ENCODE peak calls at places on chromosomes 3 and 15, in seven cellular contexts. A is fibroblast of mammary gland, Z is stomach, I is foreskin fibroblast, Y is Panc1, J is astrocyte of the spinal cord, O is colonic mucosa. S is an unnamed sample.

GRCh38 chr15:25905140-25905539 is 42.0 kb upstream of the ATP10A start:
- DNase-seq in A (peak; percentile 96), Z (no peak), I (peak; percentile 75), Y (no peak), J (peak; percentile 68), O (no peak), S (no peak)

GRCh38 chr3:60333710-60334109 is 917.5 kb downstream of the FHIT start:
- DNase-seq in A (peak; percentile 3), Z (no peak), I (no peak), Y (no peak), J (no peak), O (no peak), S (no peak)

GRCh38 chr3:4899654-4900236 is 79.5 kb upstream of the BHLHE40 start:
- DNase-seq in A (peak; percentile 46), Z (no peak), I (no peak), Y (no peak), J (no peak), O (peak; percentile 28), S (no peak)

GRCh38 chr15:49232407-49232806 is 62.4 kb downstream of the GALK2 start:
- DNase-seq in A (no peak), Z (no peak), I (no peak), Y (no peak), J (no peak), O (no peak), S (no peak)

GRCh38 chr15:67089218-67090193 is 24.1 kb downstream of the SMAD3 start:
- DNase-seq in A (peak; percentile 84), Z (no peak), I (no peak), Y (no peak), J (peak; percentile 76), O (peak; percentile 45), S (no peak)

GRCh38 chr15:80620931-80621330 is 74.2 kb upstream of the ABHD17C start:
- DNase-seq in A (no peak), Z (no peak), I (no peak), Y (no peak), J (no peak), O (no peak), S (no peak)

GRCh38 chr3:142987080-142987700 is 14.2 kb upstream of the U2SURP start:
- DNase-seq in A (peak; percentile 61), Z (no peak), I (no peak), Y (no peak), J (peak; percentile 62), O (no peak), S (no peak)

GRCh38 chr15:89469331-89470107 is 26.9 kb downstream of the RHCG start:
- DNase-seq in A (no peak), Z (no peak), I (no peak), Y (no peak), J (no peak), O (no peak), S (no peak)

GRCh38 chr3:24646790-24647189 is 152.1 kb upstream of the THRB start:
- DNase-seq in A (no peak), Z (no peak), I (no peak), Y (no peak), J (no peak), O (no peak), S (no peak)

GRCh38 chr15:64781299-64781698 is 5.9 kb upstream of the RBPMS2 start:
- DNase-seq in A (no peak), Z (peak; percentile 73), I (no peak), Y (no peak), J (no peak), O (no peak), S (no peak)

GRCh38 chr3:128709506-128710210 is 16.3 kb upstream of the RAB7A start:
- DNase-seq in A (no peak), Z (peak; percentile 28), I (no peak), Y (no peak), J (no peak), O (no peak), S (no peak)

GRCh38 chr3:151579571-151580270 is 118.9 kb upstream of the IGSF10 start:
- DNase-seq in A (peak; percentile 69), Z (no peak), I (peak; percentile 23), Y (no peak), J (peak; percentile 38), O (no peak), S (no peak)

GRCh38 chr3:24133942-24134341 is 188.9 kb downstream of the NR1D2 start:
- DNase-seq in A (no peak), Z (no peak), I (no peak), Y (no peak), J (no peak), O (no peak), S (no peak)

GRCh38 chr15:73854265-73854664 is 19.1 kb upstream of the TBC1D21 start:
- DNase-seq in A (no peak), Z (no peak), I (no peak), Y (no peak), J (no peak), O (no peak), S (no peak)

GRCh38 chr15:84112025-84112424 is 123.5 kb upstream of the GOLGA6L4 start:
- DNase-seq in A (peak; percentile 26), Z (no peak), I (peak; percentile 5), Y (no peak), J (peak; percentile 31), O (no peak), S (no peak)

GRCh38 chr15:92527197-92527596 is 128.4 kb downstream of the FAM174B start:
- DNase-seq in A (peak; percentile 23), Z (peak; percentile 77), I (no peak), Y (no peak), J (peak; percentile 76), O (no peak), S (no peak)

GRCh38 chr3:141782386-141782932 is 19.3 kb downstream of the GRK7 start:
- DNase-seq in A (no peak), Z (no peak), I (no peak), Y (no peak), J (peak; percentile 2), O (no peak), S (no peak)

GRCh38 chr15:78438595-78439285 is 724 bp downstream of the IREB2 start:
- DNase-seq in A (peak; percentile 30), Z (no peak), I (no peak), Y (no peak), J (peak; percentile 36), O (no peak), S (peak; percentile 60)

GRCh38 chr3:124635169-124635539 is 95.1 kb upstream of the UMPS start:
- DNase-seq in A (no peak), Z (no peak), I (no peak), Y (no peak), J (no peak), O (no peak), S (no peak)

GRCh38 chr3:131077904-131078303 is 51.2 kb downstream of the NEK11 start:
- DNase-seq in A (no peak), Z (no peak), I (no peak), Y (no peak), J (no peak), O (no peak), S (no peak)

GRCh38 chr15:94683912-94684311 is 452.6 kb downstream of the MCTP2 start:
- DNase-seq in A (no peak), Z (no peak), I (no peak), Y (no peak), J (no peak), O (no peak), S (no peak)

GRCh38 chr3:143383433-143383832 is 263.9 kb downstream of the CHST2 start:
- DNase-seq in A (no peak), Z (no peak), I (no peak), Y (no peak), J (no peak), O (no peak), S (no peak)

GRCh38 chr15:81948751-81949150 is 97.1 kb downstream of the MEX3B start:
- DNase-seq in A (no peak), Z (no peak), I (no peak), Y (no peak), J (no peak), O (no peak), S (no peak)

GRCh38 chr3:45842851-45843625 is 1.1 kb upstream of the LZTFL1 start:
- DNase-seq in A (no peak), Z (no peak), I (no peak), Y (no peak), J (no peak), O (no peak), S (no peak)

GRCh38 chr3:46736006-46736872 is 18.6 kb upstream of the PRSS50 start:
- DNase-seq in A (no peak), Z (peak; percentile 3), I (no peak), Y (no peak), J (no peak), O (no peak), S (no peak)

GRCh38 chr3:24355806-24356205 is 138.8 kb downstream of the THRB start:
- DNase-seq in A (peak; percentile 28), Z (no peak), I (no peak), Y (no peak), J (no peak), O (no peak), S (no peak)

GRCh38 chr15:100111103-100112060 is 230.4 kb downstream of the ADAMTS17 start:
- DNase-seq in A (peak; percentile 83), Z (peak; percentile 28), I (peak; percentile 25), Y (no peak), J (peak; percentile 87), O (peak; percentile 38), S (peak; percentile 67)

GRCh38 chr3:31978553-31978952 is 2.5 kb downstream of the OSBPL10 start:
- DNase-seq in A (no peak), Z (no peak), I (no peak), Y (no peak), J (no peak), O (no peak), S (no peak)
- H3K4me3 ChIP-seq in A (no peak overlapping the region), Z (no peak overlapping the region), I (no peak overlapping the region), Y (peak overlapping the region; percentile 63), J (no peak overlapping the region), O (no peak overlapping the region), S (no peak overlapping the region)

GRCh38 chr3:179266701-179267211 is 15.8 kb upstream of the KCNMB3 start:
- DNase-seq in A (no peak), Z (no peak), I (no peak), Y (no peak), J (no peak), O (no peak), S (no peak)
- H3K4me3 ChIP-seq in A (no peak overlapping the region), Z (no peak overlapping the region), I (no peak overlapping the region), Y (no peak overlapping the region), J (no peak overlapping the region), O (no peak overlapping the region), S (no peak overlapping the region)

DNA sequence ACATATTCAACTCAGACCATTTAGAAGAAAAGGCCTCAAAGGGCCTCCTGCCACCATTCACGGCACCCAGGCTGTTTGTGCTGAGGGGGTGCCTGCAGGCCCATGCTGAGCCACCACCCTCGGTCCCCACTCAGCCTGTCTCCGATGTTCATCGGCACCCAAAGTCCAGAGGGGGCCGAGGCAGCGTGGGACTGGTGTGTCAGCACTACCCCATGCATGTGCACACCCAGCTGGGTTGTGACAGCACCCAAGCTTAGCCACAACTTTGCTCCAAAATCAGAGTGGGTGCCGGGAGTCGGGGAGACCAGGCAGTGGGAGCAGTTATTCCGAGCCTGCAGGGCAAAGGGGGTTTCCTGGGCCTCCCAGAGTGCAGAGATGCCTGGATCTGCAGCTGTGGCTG is 508.5 kb upstream of the ZNF717 start:
- DNase-seq in A (no peak), Z (no peak), I (no peak), Y (no peak), J (no peak), O (no peak), S (no peak)
- H3K4me3 ChIP-seq in A (no peak overlapping the region), Z (no peak overlapping the region), I (no peak overlapping the region), Y (no peak overlapping the region), J (no peak overlapping the region), O (no peak overlapping the region), S (no peak overlapping the region)

DNA sequence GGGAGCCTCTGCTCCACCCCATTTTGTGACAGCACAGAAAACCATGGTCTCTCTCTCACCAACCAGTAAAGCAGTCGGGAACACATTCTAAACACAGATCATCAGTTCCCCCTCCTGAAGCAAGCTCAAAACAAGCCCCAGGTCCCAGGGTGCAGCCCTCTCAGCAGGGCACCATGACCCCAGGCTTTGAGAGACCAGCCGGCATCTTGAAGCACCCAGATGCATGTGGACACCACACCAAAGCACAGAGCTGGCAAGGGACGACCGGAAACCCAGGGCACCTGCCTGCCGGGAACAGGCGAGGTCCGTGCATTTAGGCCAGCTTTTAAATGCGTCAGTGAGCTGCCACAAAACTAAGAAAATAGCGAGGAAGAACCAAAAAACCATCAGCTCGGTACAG is 103.2 kb upstream of the IQSEC1 start:
- DNase-seq in A (no peak), Z (no peak), I (no peak), Y (no peak), J (no peak), O (no peak), S (no peak)
- H3K4me3 ChIP-seq in A (no peak overlapping the region), Z (no peak overlapping the region), I (no peak overlapping the region), Y (no peak overlapping the region), J (no peak overlapping the region), O (no peak overlapping the region), S (no peak overlapping the region)

S was measured in BE2C.